ENCODE peak calls at places on chromosome 20, in eight cellular contexts. C is body of pancreas; Z is GM23338; B is RWPE2; A is breast epithelium; X is tibial artery; N is astrocyte; H is CD8-positive, alpha-beta memory T cell. U is an unnamed sample.

GRCh38 chr20:46375771-46376170 is 30.6 kb downstream of the ELMO2 start:
- DNase-seq in C (no peak), Z (no peak), B (no peak), A (no peak), X (no peak), N (peak), H (no peak), U (no peak)

GRCh38 chr20:13325033-13325432 is 104.0 kb downstream of the ISM1 start:
- DNase-seq in C (peak), Z (peak), B (no peak), A (no peak), X (no peak), N (no peak), H (no peak), U (peak)

GRCh38 chr20:40493071-40493470 is 196.0 kb downstream of the MAFB start:
- DNase-seq in C (peak), Z (no peak), B (peak), A (no peak), X (peak), N (peak), H (no peak), U (peak)

GRCh38 chr20:38152175-38153010 is 12.7 kb downstream of the TGM2 start:
- DNase-seq in C (peak), Z (peak), B (peak), A (no peak), X (peak), N (peak), H (no peak), U (peak)

GRCh38 chr20:23011008-23011721 is 23.9 kb upstream of the SSTR4 start:
- DNase-seq in C (no peak), Z (no peak), B (no peak), A (no peak), X (no peak), N (no peak), H (no peak), U (no peak)

GRCh38 chr20:64152906-64153305 is 11.3 kb upstream of the MYT1 start:
- DNase-seq in C (no peak), Z (no peak), B (peak), A (no peak), X (no peak), N (no peak), H (no peak), U (no peak)

GRCh38 chr20:13331536-13331935 is 110.5 kb downstream of the ISM1 start:
- DNase-seq in C (no peak), Z (no peak), B (no peak), A (no peak), X (no peak), N (peak), H (no peak), U (no peak)

GRCh38 chr20:24650091-24650490 is 180.7 kb downstream of the SYNDIG1 start:
- DNase-seq in C (no peak), Z (no peak), B (no peak), A (no peak), X (peak), N (peak), H (no peak), U (no peak)

GRCh38 chr20:58309607-58310290 is at the start of gene RAB22A:
- DNase-seq in C (peak), Z (peak), B (peak), A (peak), X (peak), N (peak), H (peak), U (peak)

GRCh38 chr20:36848078-36848660 is 27.8 kb upstream of the TLDC2 start:
- DNase-seq in C (no peak), Z (no peak), B (peak), A (no peak), X (peak), N (peak), H (no peak), U (peak)

GRCh38 chr20:38975539-38976120 is 13.5 kb downstream of the DHX35 start:
- DNase-seq in C (no peak), Z (no peak), B (no peak), A (no peak), X (no peak), N (peak), H (no peak), U (no peak)

GRCh38 chr20:24034820-24035219 is 46.2 kb upstream of the GGTLC1 start:
- DNase-seq in C (peak), Z (no peak), B (no peak), A (no peak), X (no peak), N (no peak), H (no peak), U (peak)

GRCh38 chr20:48716086-48716485 is 111.7 kb downstream of the PREX1 start:
- DNase-seq in C (no peak), Z (no peak), B (peak), A (no peak), X (no peak), N (no peak), H (peak), U (no peak)

GRCh38 chr20:2042400-2042799 is 48.5 kb upstream of the PDYN start:
- DNase-seq in C (no peak), Z (no peak), B (no peak), A (no peak), X (no peak), N (peak), H (no peak), U (peak)

GRCh38 chr20:22452442-22453011 is 131.8 kb downstream of the FOXA2 start:
- DNase-seq in C (no peak), Z (no peak), B (no peak), A (no peak), X (no peak), N (no peak), H (no peak), U (no peak)

GRCh38 chr20:8616792-8617191 is 452.1 kb upstream of the PLCB4 start:
- DNase-seq in C (no peak), Z (no peak), B (no peak), A (no peak), X (no peak), N (no peak), H (no peak), U (no peak)

GRCh38 chr20:12925214-12925755 is 83.5 kb upstream of the SPTLC3 start:
- DNase-seq in C (peak), Z (peak), B (no peak), A (no peak), X (no peak), N (peak), H (peak), U (peak)

GRCh38 chr20:14360386-14360785 is 23.0 kb upstream of the FLRT3 start:
- DNase-seq in C (no peak), Z (no peak), B (no peak), A (no peak), X (no peak), N (no peak), H (no peak), U (no peak)

GRCh38 chr20:4961746-4962145 is 39.6 kb downstream of the SLC23A2 start:
- DNase-seq in C (no peak), Z (no peak), B (no peak), A (no peak), X (no peak), N (peak), H (peak), U (peak)
- H3K27ac ChIP-seq in C (no peak), Z (no peak), B (no peak), A (no peak), X (no peak), N (peak), H (peak), U (peak)

DNA sequence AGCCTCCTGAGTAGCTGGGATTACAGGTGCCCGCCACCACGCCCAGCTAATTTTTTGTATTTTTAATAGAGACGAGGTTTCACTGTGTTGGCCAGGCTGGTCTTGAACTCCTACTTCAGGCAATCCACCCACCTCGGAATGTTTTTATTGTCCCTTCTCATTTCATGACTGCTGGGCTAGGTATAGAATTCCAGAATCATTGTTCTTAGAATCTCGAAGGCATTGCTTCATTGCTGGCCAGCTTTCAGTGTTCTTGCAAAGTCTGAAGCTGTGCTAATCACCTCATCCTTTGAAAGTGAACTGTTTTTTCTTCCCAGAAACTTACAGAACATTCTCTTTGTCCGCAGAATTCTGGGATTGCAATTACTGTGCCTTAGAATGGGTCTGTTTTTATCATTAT is 49.0 kb downstream of the PTPN1 start:
- DNase-seq in C (no peak), Z (no peak), B (no peak), A (no peak), X (no peak), N (no peak), H (no peak), U (no peak)
- H3K27ac ChIP-seq in C (no peak), Z (no peak), B (peak), A (no peak), X (no peak), N (no peak), H (no peak), U (peak)

GRCh38 chr20:17796096-17796563 is 96.4 kb downstream of the BANF2 start:
- DNase-seq in C (peak), Z (no peak), B (no peak), A (peak), X (peak), N (peak), H (no peak), U (no peak)
- H3K27ac ChIP-seq in C (peak), Z (no peak), B (no peak), A (peak), X (peak), N (no peak), H (no peak), U (no peak)

GRCh38 chr20:45017859-45018258 is 51.5 kb downstream of the STK4 start:
- DNase-seq in C (no peak), Z (no peak), B (no peak), A (no peak), X (no peak), N (peak), H (no peak), U (no peak)

GRCh38 chr20:45017281-45017680 is 51.0 kb downstream of the STK4 start:
- DNase-seq in C (no peak), Z (peak), B (no peak), A (no peak), X (no peak), N (no peak), H (no peak), U (no peak)

GRCh38 chr20:45014671-45015415 is 48.5 kb downstream of the STK4 start:
- DNase-seq in C (no peak), Z (no peak), B (no peak), A (no peak), X (no peak), N (peak), H (no peak), U (peak)

GRCh38 chr20:45019027-45019763 is 52.9 kb downstream of the STK4 start:
- DNase-seq in C (no peak), Z (no peak), B (no peak), A (no peak), X (no peak), N (no peak), H (no peak), U (no peak)

DNA sequence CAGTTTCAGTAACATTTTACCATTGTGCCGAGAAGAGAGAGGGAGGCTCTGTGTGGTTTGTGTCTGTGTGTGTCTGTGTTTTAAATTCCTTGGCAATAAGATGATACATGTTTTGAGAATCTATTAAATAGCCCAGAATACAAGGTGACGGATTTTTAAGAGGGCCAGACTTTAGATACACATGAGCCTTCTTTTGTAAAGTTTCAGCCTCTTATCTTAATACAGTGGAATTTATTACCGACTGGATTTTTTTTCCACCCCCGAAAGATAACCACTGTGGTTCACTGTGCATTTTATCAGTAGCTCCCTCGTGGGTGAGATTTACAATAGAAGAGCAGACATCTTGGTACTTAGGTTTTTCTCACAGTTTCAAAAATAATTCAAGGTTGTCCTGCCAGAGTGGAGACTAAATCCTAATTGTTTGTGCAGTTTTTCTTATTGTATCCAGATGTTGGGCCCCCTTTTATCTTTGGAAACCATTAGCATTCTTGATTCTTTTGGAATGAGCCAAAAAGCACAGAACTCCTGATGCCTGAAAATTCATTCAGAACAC is 49.9 kb downstream of the STK4 start:
- DNase-seq in C (no peak), Z (no peak), B (no peak), A (no peak), X (no peak), N (peak), H (no peak), U (peak)
- H3K27ac ChIP-seq in C (no peak), Z (peak), B (peak), A (no peak), X (no peak), N (peak), H (no peak), U (peak)

GRCh38 chr20:17808782-17809181 is 109.0 kb downstream of the BANF2 start:
- DNase-seq in C (no peak), Z (no peak), B (no peak), A (no peak), X (peak), N (no peak), H (no peak), U (no peak)

GRCh38 chr20:17807670-17808069 is 107.9 kb downstream of the BANF2 start:
- DNase-seq in C (no peak), Z (peak), B (no peak), A (no peak), X (no peak), N (no peak), H (no peak), U (peak)

GRCh38 chr20:17808357-17808756 is 108.6 kb downstream of the BANF2 start:
- DNase-seq in C (peak), Z (no peak), B (no peak), A (peak), X (peak), N (no peak), H (no peak), U (peak)

GRCh38 chr20:17806107-17806506 is 106.3 kb downstream of the BANF2 start:
- DNase-seq in C (no peak), Z (no peak), B (no peak), A (no peak), X (peak), N (no peak), H (no peak), U (no peak)

GRCh38 chr20:17806739-17807441 is 107.1 kb downstream of the BANF2 start:
- DNase-seq in C (peak), Z (peak), B (no peak), A (peak), X (peak), N (peak), H (no peak), U (peak)
- H3K27ac ChIP-seq in C (peak), Z (no peak), B (no peak), A (peak), X (peak), N (peak), H (no peak), U (peak)

GRCh38 chr20:50372770-50373088 is 137.5 kb upstream of the PTPN1 start:
- DNase-seq in C (peak), Z (no peak), B (peak), A (no peak), X (no peak), N (peak), H (no peak), U (no peak)

GRCh38 chr20:50374541-50375078 is 135.6 kb upstream of the PTPN1 start:
- DNase-seq in C (no peak), Z (no peak), B (no peak), A (no peak), X (no peak), N (no peak), H (no peak), U (no peak)

GRCh38 chr20:50370036-50370566 is 140.1 kb upstream of the PTPN1 start:
- DNase-seq in C (no peak), Z (no peak), B (no peak), A (no peak), X (no peak), N (no peak), H (no peak), U (no peak)

GRCh38 chr20:50373674-50374286 is 136.4 kb upstream of the PTPN1 start:
- DNase-seq in C (no peak), Z (peak), B (peak), A (no peak), X (no peak), N (peak), H (no peak), U (no peak)

GRCh38 chr20:50371878-50372769 is 138.1 kb upstream of the PTPN1 start:
- DNase-seq in C (no peak), Z (no peak), B (no peak), A (no peak), X (no peak), N (peak), H (no peak), U (no peak)
- H3K27ac ChIP-seq in C (peak), Z (no peak), B (peak), A (no peak), X (no peak), N (no peak), H (no peak), U (no peak)

GRCh38 chr20:50099121-50099520 is 13.8 kb downstream of the UBE2V1 start:
- DNase-seq in C (no peak), Z (no peak), B (no peak), A (no peak), X (no peak), N (no peak), H (no peak), U (no peak)
- H3K27ac ChIP-seq in C (no peak), Z (peak), B (no peak), A (no peak), X (no peak), N (no peak), H (no peak), U (no peak)

DNA sequence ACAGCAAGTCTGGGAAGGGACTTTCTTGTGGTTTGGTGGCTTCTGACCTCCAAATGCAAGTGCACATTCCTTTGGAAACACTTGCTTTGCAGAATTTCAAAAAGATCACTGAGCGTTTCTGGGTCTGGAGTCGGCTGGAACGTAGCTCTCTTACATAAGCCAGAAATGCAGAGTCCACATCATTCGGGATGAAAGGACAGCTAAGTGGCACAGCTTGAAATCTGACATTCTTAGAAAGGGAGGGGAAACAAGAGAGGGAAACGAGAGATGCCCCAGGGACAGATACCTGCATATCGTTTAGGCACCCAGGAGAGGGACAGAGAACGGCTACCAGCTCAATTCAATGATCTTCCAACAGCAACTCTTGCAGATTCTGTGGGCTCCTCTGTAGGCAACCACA is 118.7 kb downstream of the NFATC2 start:
- DNase-seq in C (no peak), Z (peak), B (peak), A (no peak), X (no peak), N (no peak), H (no peak), U (no peak)
- H3K27ac ChIP-seq in C (no peak), Z (no peak), B (no peak), A (no peak), X (no peak), N (no peak), H (peak), U (no peak)

U was measured in brain microvascular endothelial cell.